ENCODE peak calls at places on chromosome 16, in seven cellular contexts. N is skeletal muscle cell, F is NCI-H1092, M is C1 segment of cervical spinal cord, S is amniotic epithelial cell, Q is sigmoid colon, Z is NCI-H82. H is an unnamed sample.

GRCh38 chr16:3745751-3746355 is 28.5 kb upstream of the TRAP1 start:
- DNase-seq in N (no peak), F (no peak), M (no peak), S (peak; percentile 26), Q (peak; percentile 56), Z (no peak), H (no peak)

GRCh38 chr16:24758373-24758772 is 28.9 kb downstream of the TNRC6A start:
- DNase-seq in N (no peak), F (no peak), M (no peak), S (peak; percentile 64), Q (no peak), Z (no peak), H (no peak)

GRCh38 chr16:9976641-9977040 is 205.6 kb downstream of the GRIN2A start:
- DNase-seq in N (no peak), F (no peak), M (no peak), S (no peak), Q (no peak), Z (no peak), H (no peak)

GRCh38 chr16:57643166-57643813 is 14.9 kb downstream of the ADGRG1 start:
- DNase-seq in N (no peak), F (no peak), M (no peak), S (peak; percentile 45), Q (peak; percentile 71), Z (no peak), H (no peak)

GRCh38 chr16:2091722-2092620 is 43.7 kb downstream of the PKD1 start:
- DNase-seq in N (no peak), F (no peak), M (no peak), S (no peak), Q (no peak), Z (no peak), H (no peak)

GRCh38 chr16:79402356-79402755 is 198.2 kb downstream of the MAF start:
- DNase-seq in N (no peak), F (no peak), M (no peak), S (no peak), Q (no peak), Z (no peak), H (no peak)

GRCh38 chr16:9050102-9050830 is 41.2 kb upstream of the HAPSTR1 start:
- DNase-seq in N (no peak), F (no peak), M (no peak), S (peak; percentile 29), Q (no peak), Z (peak; percentile 40), H (peak; percentile 41)

GRCh38 chr16:81645303-81645702 is 133.8 kb upstream of the PLCG2 start:
- DNase-seq in N (peak; percentile 89), F (peak; percentile 88), M (no peak), S (peak; percentile 83), Q (peak; percentile 96), Z (no peak), H (no peak)

GRCh38 chr16:19599968-19600716 is 44.6 kb downstream of the VPS35L start:
- DNase-seq in N (no peak), F (no peak), M (no peak), S (no peak), Q (no peak), Z (no peak), H (no peak)

GRCh38 chr16:86072328-86073102 is 173.6 kb downstream of the IRF8 start:
- DNase-seq in N (peak; percentile 25), F (peak; percentile 38), M (no peak), S (peak; percentile 71), Q (peak; percentile 89), Z (peak; percentile 66), H (peak; percentile 77)

GRCh38 chr16:56851671-56852400 is 13.2 kb upstream of the SLC12A3 start:
- DNase-seq in N (no peak), F (no peak), M (no peak), S (peak; percentile 24), Q (peak; percentile 47), Z (no peak), H (no peak)

GRCh38 chr16:19410435-19411153 is 7.1 kb upstream of the TMC5 start:
- DNase-seq in N (no peak), F (peak; percentile 14), M (no peak), S (no peak), Q (no peak), Z (peak; percentile 63), H (peak; percentile 29)

GRCh38 chr16:87926246-87927194 is 9.8 kb downstream of the CA5A start:
- DNase-seq in N (no peak), F (peak; percentile 31), M (no peak), S (no peak), Q (no peak), Z (no peak), H (no peak)

GRCh38 chr16:78060295-78060694 is 37.9 kb downstream of the CLEC3A start:
- DNase-seq in N (no peak), F (no peak), M (no peak), S (no peak), Q (no peak), Z (no peak), H (no peak)

GRCh38 chr16:75193730-75194444 is 13.1 kb downstream of the CTRB2 start:
- DNase-seq in N (no peak), F (no peak), M (no peak), S (no peak), Q (no peak), Z (no peak), H (no peak)

GRCh38 chr16:23905027-23905426 is 69.2 kb downstream of the PRKCB start:
- DNase-seq in N (no peak), F (no peak), M (no peak), S (peak; percentile 11), Q (peak; percentile 81), Z (no peak), H (no peak)

GRCh38 chr16:48139517-48139916 is 16.3 kb downstream of the ABCC12 start:
- DNase-seq in N (no peak), F (no peak), M (no peak), S (no peak), Q (no peak), Z (peak; percentile 16), H (no peak)

GRCh38 chr16:89099905-89100304 is 6.3 kb downstream of the ACSF3 start:
- DNase-seq in N (no peak), F (no peak), M (no peak), S (no peak), Q (no peak), Z (no peak), H (no peak)

GRCh38 chr16:68374251-68374805 is 63.5 kb downstream of the PRMT7 start:
- DNase-seq in N (no peak), F (no peak), M (no peak), S (no peak), Q (no peak), Z (peak; percentile 12), H (no peak)

GRCh38 chr16:49531425-49531824 is 157.8 kb downstream of the C16orf78 start:
- DNase-seq in N (no peak), F (no peak), M (no peak), S (no peak), Q (no peak), Z (no peak), H (no peak)

GRCh38 chr16:57130950-57131321 is 38.6 kb downstream of the CPNE2 start:
- DNase-seq in N (no peak), F (no peak), M (no peak), S (no peak), Q (no peak), Z (no peak), H (no peak)

GRCh38 chr16:29975811-29976511 is 2.3 kb downstream of the TAOK2 start:
- DNase-seq in N (no peak), F (no peak), M (no peak), S (peak; percentile 11), Q (no peak), Z (no peak), H (no peak)

GRCh38 chr16:75340715-75341500 is 89.5 kb upstream of the BCAR1 start:
- DNase-seq in N (no peak), F (no peak), M (no peak), S (peak; percentile 44), Q (no peak), Z (no peak), H (no peak)

GRCh38 chr16:9225527-9226316 is 134.3 kb downstream of the HAPSTR1 start:
- DNase-seq in N (no peak), F (no peak), M (no peak), S (no peak), Q (peak; percentile 30), Z (peak; percentile 90), H (peak; percentile 57)

GRCh38 chr16:68356249-68356918 is 45.6 kb downstream of the PRMT7 start:
- DNase-seq in N (no peak), F (no peak), M (no peak), S (no peak), Q (no peak), Z (no peak), H (no peak)

GRCh38 chr16:3173892-3174617 is 13.9 kb upstream of the OR1F1 start:
- DNase-seq in N (no peak), F (no peak), M (no peak), S (no peak), Q (peak; percentile 48), Z (peak; percentile 85), H (peak; percentile 59)

GRCh38 chr16:49352923-49353322 is 20.7 kb upstream of the C16orf78 start:
- DNase-seq in N (no peak), F (no peak), M (no peak), S (no peak), Q (no peak), Z (peak; percentile 85), H (no peak)

GRCh38 chr16:23248261-23249194 is 53.6 kb upstream of the SCNN1B start:
- DNase-seq in N (no peak), F (no peak), M (no peak), S (no peak), Q (no peak), Z (no peak), H (no peak)

GRCh38 chr16:391885-392335 is 5.1 kb upstream of the NME4 start:
- DNase-seq in N (no peak), F (peak; percentile 31), M (no peak), S (peak; percentile 92), Q (no peak), Z (peak; percentile 75), H (peak; percentile 80)

GRCh38 chr16:54928016-54928356 is 2.7 kb upstream of the IRX5 start:
- DNase-seq in N (no peak), F (no peak), M (no peak), S (no peak), Q (no peak), Z (peak; percentile 44), H (no peak)

GRCh38 chr16:81996664-81997529 is 14.4 kb downstream of the SDR42E1 start:
- DNase-seq in N (peak; percentile 25), F (no peak), M (no peak), S (peak; percentile 77), Q (no peak), Z (peak; percentile 54), H (no peak)

GRCh38 chr16:11121909-11122692 is 133.9 kb downstream of the SOCS1 start:
- DNase-seq in N (no peak), F (no peak), M (no peak), S (peak; percentile 64), Q (no peak), Z (no peak), H (no peak)

GRCh38 chr16:75620326-75621169 is 2.5 kb downstream of the ADAT1 start:
- DNase-seq in N (no peak), F (no peak), M (no peak), S (no peak), Q (no peak), Z (no peak), H (no peak)

GRCh38 chr16:53775821-53776431 is 72.0 kb downstream of the FTO start:
- DNase-seq in N (peak; percentile 93), F (no peak), M (no peak), S (peak; percentile 99), Q (no peak), Z (no peak), H (no peak)

H was measured in D341Med.